ENCODE peak calls at places on chromosomes 3 and 15, in eight cellular contexts. O is amniotic epithelial cell; K is omental fat pad; L is IMR-90; X is HT-29; F is left kidney; G is AG04450; I is effector memory CD8-positive, alpha-beta T cell. R is an unnamed sample.

GRCh38 chr3:105555206-105555605 is 188.5 kb downstream of the ALCAM start:
- DNase-seq in O (peak), K (no peak), L (peak), X (no peak), F (no peak), G (no peak), I (no peak), R (peak)

GRCh38 chr3:115836944-115837343 is 213.6 kb downstream of the GAP43 start:
- DNase-seq in O (peak), K (no peak), L (peak), X (peak), F (peak), G (no peak), I (no peak), R (peak)

GRCh38 chr3:86168512-86168911 is 822.4 kb downstream of the VGLL3 start:
- DNase-seq in O (no peak), K (no peak), L (no peak), X (no peak), F (no peak), G (no peak), I (no peak), R (no peak)

GRCh38 chr3:127000128-127000527 is 17.2 kb downstream of the PLXNA1 start:
- DNase-seq in O (no peak), K (no peak), L (no peak), X (no peak), F (no peak), G (no peak), I (no peak), R (peak)

GRCh38 chr3:109819786-109820185 is 482.4 kb upstream of the DPPA4 start:
- DNase-seq in O (no peak), K (no peak), L (no peak), X (no peak), F (peak), G (no peak), I (no peak), R (no peak)

GRCh38 chr15:65653341-65653740 is 31.6 kb downstream of the SLC24A1 start:
- DNase-seq in O (peak), K (no peak), L (peak), X (no peak), F (no peak), G (no peak), I (no peak), R (peak)

GRCh38 chr3:48598323-48599076 is 3.4 kb upstream of the COL7A1 start:
- DNase-seq in O (peak), K (no peak), L (peak), X (no peak), F (peak), G (peak), I (no peak), R (peak)

GRCh38 chr15:90780916-90781315 is 63.8 kb downstream of the BLM start:
- DNase-seq in O (no peak), K (no peak), L (no peak), X (no peak), F (no peak), G (no peak), I (peak), R (no peak)

GRCh38 chr3:184679056-184679502 is 32.8 kb downstream of the MAGEF1 start:
- DNase-seq in O (no peak), K (no peak), L (no peak), X (no peak), F (peak), G (no peak), I (no peak), R (no peak)

GRCh38 chr3:128597900-128598299 is 52.7 kb downstream of the RPN1 start:
- DNase-seq in O (no peak), K (no peak), L (peak), X (no peak), F (no peak), G (no peak), I (no peak), R (peak)

GRCh38 chr3:9718118-9718517 is 13.4 kb upstream of the BRPF1 start:
- DNase-seq in O (no peak), K (no peak), L (no peak), X (no peak), F (no peak), G (no peak), I (no peak), R (no peak)

GRCh38 chr3:175951047-175951694 is 1092.0 kb downstream of the NAALADL2 start:
- DNase-seq in O (peak), K (no peak), L (peak), X (no peak), F (peak), G (peak), I (no peak), R (peak)

GRCh38 chr3:162865466-162865865 is 1368.9 kb downstream of the OTOL1 start:
- DNase-seq in O (peak), K (no peak), L (no peak), X (no peak), F (no peak), G (no peak), I (no peak), R (no peak)

GRCh38 chr3:42698911-42699230 is 3.7 kb downstream of the HHATL start:
- DNase-seq in O (no peak), K (no peak), L (no peak), X (no peak), F (no peak), G (no peak), I (no peak), R (no peak)

GRCh38 chr3:9316881-9317341 is 45.9 kb upstream of the THUMPD3 start:
- DNase-seq in O (peak), K (no peak), L (peak), X (no peak), F (peak), G (no peak), I (no peak), R (peak)

GRCh38 chr15:38691951-38692788 is 127.6 kb upstream of the RASGRP1 start:
- DNase-seq in O (no peak), K (no peak), L (no peak), X (no peak), F (no peak), G (no peak), I (no peak), R (no peak)

GRCh38 chr15:48796930-48797329 is 13.9 kb downstream of the CEP152 start:
- DNase-seq in O (peak), K (no peak), L (peak), X (no peak), F (peak), G (peak), I (no peak), R (peak)

R was measured in AG10803.